ENCODE peak calls at places on chromosome 9, in nine cellular contexts. F is EL, Y is SJSA1, G is A172, C is kidney glomerular epithelial cell, U is PC-3, Z is lower lobe of right lung, I is BE2C, H is HCT116. O is an unnamed sample.

GRCh38 chr9:106648799-106649198 is 214.2 kb upstream of the ZNF462 start:
- DNase-seq in Z (no peak), I (no peak), G (peak; percentile 1), H (peak; percentile 6), F (no peak), C (peak; percentile 47), U (peak; percentile 59), Y (no peak), O (peak; percentile 26)

GRCh38 chr9:16030513-16031185 is 477.8 kb downstream of the CCDC171 start:
- DNase-seq in U (peak; percentile 93), Y (peak; percentile 88), C (peak; percentile 93), F (peak; percentile 98), Z (no peak), H (peak; percentile 84), I (no peak), G (peak; percentile 99), O (peak; percentile 94)

GRCh38 chr9:77453857-77454647 is 194.1 kb downstream of the GNA14 start:
- DNase-seq in Z (no peak), H (no peak), C (no peak), F (no peak), I (no peak), U (no peak), Y (no peak), G (no peak), O (no peak)

GRCh38 chr9:101677864-101678263 is 60.6 kb downstream of the GRIN3A start:
- DNase-seq in F (no peak), C (no peak), Z (no peak), H (no peak), U (no peak), G (no peak), I (no peak), Y (no peak), O (no peak)

GRCh38 chr9:120016231-120016630 is 563.7 kb downstream of the CDK5RAP2 start:
- DNase-seq in Y (no peak), U (no peak), I (no peak), F (no peak), C (no peak), H (no peak), Z (no peak), G (no peak), O (no peak)

GRCh38 chr9:118318770-118319443 is 614.7 kb downstream of the TLR4 start:
- DNase-seq in Y (no peak), Z (no peak), H (no peak), I (no peak), F (peak; percentile 21), U (peak; percentile 15), C (peak; percentile 60), G (peak; percentile 45), O (no peak)

GRCh38 chr9:124078641-124079040 is 67.1 kb downstream of the LHX2 start:
- DNase-seq in H (no peak), Y (peak; percentile 78), Z (no peak), F (peak; percentile 84), C (peak; percentile 45), G (peak; percentile 93), I (no peak), U (peak; percentile 85), O (peak; percentile 72)

GRCh38 chr9:37392272-37392671 is 30.2 kb upstream of the GRHPR start:
- DNase-seq in I (peak; percentile 35), H (no peak), Y (no peak), Z (no peak), F (no peak), C (no peak), U (no peak), G (no peak), O (no peak)

GRCh38 chr9:113528088-113528487 is 64.6 kb downstream of the RGS3 start:
- DNase-seq in Z (no peak), G (no peak), F (no peak), C (no peak), H (no peak), I (no peak), Y (no peak), U (no peak), O (no peak)

GRCh38 chr9:105968811-105969466 is 274.6 kb downstream of the TMEM38B start:
- DNase-seq in F (no peak), C (no peak), I (no peak), U (no peak), Y (no peak), Z (no peak), G (no peak), H (no peak), O (no peak)

GRCh38 chr9:124102363-124102762 is 90.8 kb downstream of the LHX2 start:
- DNase-seq in Y (no peak), Z (no peak), G (no peak), H (no peak), F (no peak), U (peak; percentile 34), I (no peak), C (no peak), O (no peak)

GRCh38 chr9:99870126-99870525 is 36.3 kb upstream of the STX17 start:
- DNase-seq in F (peak; percentile 46), C (no peak), G (no peak), U (no peak), Z (no peak), Y (peak; percentile 28), H (no peak), I (no peak), O (peak; percentile 77)

GRCh38 chr9:68608763-68609162 is 68.1 kb upstream of the TMEM252 start:
- DNase-seq in H (no peak), C (no peak), I (no peak), Y (no peak), Z (no peak), U (no peak), F (no peak), G (no peak), O (no peak)

GRCh38 chr9:95081998-95082397 is 235.5 kb downstream of the FANCC start:
- DNase-seq in H (no peak), Y (no peak), U (no peak), F (no peak), I (no peak), Z (no peak), C (no peak), G (no peak), O (no peak)

GRCh38 chr9:86605303-86605702 is 251.1 kb upstream of the TUT7 start:
- DNase-seq in F (no peak), Y (no peak), I (no peak), H (no peak), U (no peak), C (no peak), G (no peak), Z (no peak), O (no peak)

GRCh38 chr9:18238254-18238653 is 235.7 kb upstream of the ADAMTSL1 start:
- DNase-seq in Z (no peak), F (peak; percentile 83), Y (peak; percentile 61), U (peak; percentile 86), G (peak; percentile 55), C (peak; percentile 66), H (no peak), I (no peak), O (peak; percentile 86)

GRCh38 chr9:4305586-4305985 is 5.7 kb upstream of the GLIS3 start:
- DNase-seq in I (no peak), H (no peak), G (no peak), Z (no peak), F (no peak), C (peak; percentile 39), Y (no peak), U (no peak), O (no peak)

GRCh38 chr9:32508728-32509127 is 17.3 kb downstream of the RIGI start:
- DNase-seq in U (no peak), G (no peak), F (no peak), I (no peak), Y (no peak), Z (no peak), H (no peak), C (no peak), O (no peak)

GRCh38 chr9:76456202-76456926 is 2.6 kb upstream of the GCNT1 start:
- DNase-seq in Z (no peak), C (peak; percentile 46), U (peak; percentile 7), I (no peak), Y (peak; percentile 78), H (no peak), G (peak; percentile 73), F (peak; percentile 50), O (peak; percentile 23)

GRCh38 chr9:112863214-112863613 is 27.5 kb downstream of the SLC46A2 start:
- DNase-seq in C (no peak), I (no peak), Z (peak; percentile 54), U (no peak), Y (no peak), H (no peak), F (no peak), G (no peak), O (peak; percentile 58)

GRCh38 chr9:136750526-136750925 is 2.2 kb upstream of the LCN6 start:
- DNase-seq in F (no peak), H (no peak), Y (no peak), U (peak; percentile 39), C (no peak), Z (no peak), I (no peak), G (no peak), O (peak; percentile 62)

GRCh38 chr9:77215874-77216273 is 38.5 kb downstream of the VPS13A start:
- DNase-seq in U (no peak), Y (no peak), G (no peak), I (peak; percentile 14), H (no peak), C (no peak), F (peak; percentile 4), Z (no peak), O (peak; percentile 16)

GRCh38 chr9:37407468-37407867 is 15.0 kb upstream of the GRHPR start:
- DNase-seq in Y (no peak), Z (no peak), U (peak; percentile 41), I (no peak), F (no peak), H (no peak), C (no peak), G (no peak), O (peak; percentile 24)

GRCh38 chr9:91424403-91425176 is 958 bp upstream of the NFIL3 start:
- DNase-seq in Y (peak; percentile 62), C (peak; percentile 44), I (peak; percentile 51), Z (peak; percentile 92), U (peak; percentile 56), G (peak; percentile 56), F (peak; percentile 84), H (no peak), O (peak; percentile 96)

GRCh38 chr9:35868972-35869371 is 1.2 kb downstream of the OR13J1 start:
- DNase-seq in F (no peak), G (no peak), I (no peak), Y (no peak), C (no peak), H (no peak), Z (no peak), U (no peak), O (no peak)

O was measured in GM23248.